ENCODE peak calls at places on chromosomes 12 and 14, in four cellular contexts. N is lung, Y is hepatocyte, G is type B pancreatic cell. T is an unnamed sample.

GRCh38 chr12:87140257-87140656 is 884.1 kb upstream of the MGAT4C start:
- DNase-seq in N (no peak), Y (peak), G (no peak), T (no peak)

GRCh38 chr12:95336387-95337067 is 118.9 kb downstream of the VEZT start:
- DNase-seq in N (peak), Y (peak), G (peak), T (no peak)

GRCh38 chr14:92692822-92693226 is 55.6 kb downstream of the LGMN start:
- DNase-seq in N (peak), Y (no peak), G (no peak), T (no peak)

GRCh38 chr14:104892517-104893434 is 27.7 kb downstream of the CEP170B start:
- DNase-seq in N (no peak), Y (peak), G (no peak), T (no peak)

GRCh38 chr12:92537235-92537960 is 165.4 kb upstream of the PLEKHG7 start:
- DNase-seq in N (no peak), Y (no peak), G (no peak), T (no peak)

GRCh38 chr14:34920339-34920738 is 45.2 kb upstream of the BAZ1A start:
- DNase-seq in N (no peak), Y (no peak), G (no peak), T (no peak)

GRCh38 chr12:52759695-52760094 is 17.4 kb downstream of the KRT76 start:
- DNase-seq in N (no peak), Y (no peak), G (no peak), T (no peak)

GRCh38 chr14:103597623-103598372 is 31.2 kb upstream of the KLC1 start:
- DNase-seq in N (no peak), Y (peak), G (no peak), T (no peak)

GRCh38 chr14:95185452-95186392 is 28.4 kb upstream of the DICER1 start:
- DNase-seq in N (peak), Y (no peak), G (no peak), T (peak)

GRCh38 chr14:61656341-61656740 is 39.0 kb upstream of the HIF1A start:
- DNase-seq in N (no peak), Y (no peak), G (no peak), T (no peak)

GRCh38 chr12:132736913-132737312 is 24.7 kb downstream of the ANKLE2 start:
- DNase-seq in N (no peak), Y (no peak), G (no peak), T (no peak)

GRCh38 chr12:58459191-58459590 is 461.1 kb downstream of the LRIG3 start:
- DNase-seq in N (no peak), Y (no peak), G (no peak), T (no peak)

GRCh38 chr12:1773937-1774655 is 46.3 kb upstream of the LRTM2 start:
- DNase-seq in N (no peak), Y (no peak), G (no peak), T (no peak)

GRCh38 chr12:92242917-92243316 is 97.3 kb upstream of the BTG1 start:
- DNase-seq in N (no peak), Y (peak), G (no peak), T (no peak)

GRCh38 chr14:46820291-46820690 is 168.7 kb upstream of the RPL10L start:
- DNase-seq in N (no peak), Y (no peak), G (no peak), T (no peak)

GRCh38 chr14:54695196-54695595 is 128.3 kb downstream of the SAMD4A start:
- DNase-seq in N (no peak), Y (no peak), G (no peak), T (no peak)

GRCh38 chr12:95443458-95443857 is 30.5 kb upstream of the METAP2 start:
- DNase-seq in N (no peak), Y (no peak), G (no peak), T (no peak)

GRCh38 chr12:104738371-104738710 is 219.7 kb downstream of the SLC41A2 start:
- DNase-seq in N (no peak), Y (no peak), G (no peak), T (no peak)

GRCh38 chr12:120680165-120680738 is 6.7 kb upstream of the MLEC start:
- DNase-seq in N (no peak), Y (no peak), G (no peak), T (no peak)

GRCh38 chr12:563250-563781 is 99.9 kb downstream of the NINJ2 start:
- DNase-seq in N (no peak), Y (no peak), G (no peak), T (no peak)

GRCh38 chr14:65210118-65210826 is 108.0 kb upstream of the MAX start:
- DNase-seq in N (no peak), Y (no peak), G (no peak), T (no peak)

GRCh38 chr12:120938496-120938895 is 34.3 kb upstream of the SPPL3 start:
- DNase-seq in N (no peak), Y (no peak), G (no peak), T (no peak)

GRCh38 chr14:75566752-75567151 is 11.7 kb upstream of the FLVCR2 start:
- DNase-seq in N (no peak), Y (no peak), G (no peak), T (no peak)

GRCh38 chr12:128076188-128076587 is 190.8 kb upstream of the TMEM132C start:
- DNase-seq in N (no peak), Y (peak), G (no peak), T (no peak)

GRCh38 chr12:2640709-2641108 is 154.1 kb upstream of the FKBP4 start:
- DNase-seq in N (peak), Y (peak), G (no peak), T (no peak)

GRCh38 chr12:99768758-99769157 is 121.2 kb downstream of the GARIN6 start:
- DNase-seq in N (no peak), Y (no peak), G (no peak), T (no peak)

GRCh38 chr14:87888136-87888999 is 104.6 kb downstream of the GALC start:
- DNase-seq in N (no peak), Y (peak), G (no peak), T (no peak)